ENCODE peak calls at places on chromosomes 4 and X, in four cellular contexts. U is posterior cingulate gyrus; R is H1; Y is activated T-cell treated with anti-CD3 and anti-CD28 coated beads, Interleukin-2, amount 50 U/mL, for 72 hours. E is an unnamed sample.

GRCh38 chr4:55312491-55313101 is 33.4 kb upstream of the SRD5A3 start:
- DNase-seq in U (no peak), R (peak; percentile 50), Y (peak; percentile 30), E (no peak)

GRCh38 chr4:83189631-83190136 is 75.2 kb upstream of the PLAC8 start:
- DNase-seq in U (no peak), R (no peak), Y (no peak), E (no peak)

GRCh38 chr4:8276358-8277240 is 7.0 kb downstream of the HTRA3 start:
- DNase-seq in U (no peak), R (no peak), Y (no peak), E (no peak)

GRCh38 chrX:153494061-153494460 is 719 bp upstream of the BGN start:
- DNase-seq in U (no peak), R (no peak), Y (no peak), E (no peak)

GRCh38 chrX:25049347-25049746 is 33.6 kb upstream of the ARX start:
- DNase-seq in U (no peak), R (no peak), Y (no peak), E (no peak)

GRCh38 chr4:113821851-113822250 is 60.3 kb upstream of the CAMK2D start:
- DNase-seq in U (no peak), R (no peak), Y (no peak), E (no peak)

GRCh38 chrX:123927845-123928244 is 33.7 kb upstream of the STAG2 start:
- DNase-seq in U (no peak), R (no peak), Y (no peak), E (no peak)

GRCh38 chrX:152821145-152821765 is 9.3 kb downstream of the CETN2 start:
- DNase-seq in U (peak; percentile 24), R (peak; percentile 69), Y (peak; percentile 21), E (no peak)

GRCh38 chr4:151331276-151332042 is 6.1 kb upstream of the SH3D19 start:
- DNase-seq in U (no peak), R (no peak), Y (no peak), E (no peak)

GRCh38 chr4:42809419-42810084 is 83.0 kb upstream of the GRXCR1 start:
- DNase-seq in U (no peak), R (no peak), Y (no peak), E (no peak)

E was measured in amygdala.